ENCODE peak calls at places on chromosome 10, in four cellular contexts. B, D, Z and P are unnamed samples.
A peak's percentile ranks its signal among the peaks of the same experiment; 100 is the strongest.

GRCh38 chr10:69839696-69840345 is 38.1 kb downstream of the COL13A1 start:
- DNase-seq in B (peak; percentile 97), D (no peak), Z (no peak), P (no peak)

GRCh38 chr10:24393206-24393605 is 184.3 kb downstream of the KIAA1217 start:
- DNase-seq in B (no peak), D (no peak), Z (no peak), P (peak; percentile 57)

GRCh38 chr10:86169506-86170254 is 196.9 kb downstream of the GRID1 start:
- DNase-seq in B (no peak), D (no peak), Z (no peak), P (no peak)

GRCh38 chr10:472241-472910 is 217.1 kb downstream of the DIP2C start:
- DNase-seq in B (no peak), D (no peak), Z (no peak), P (no peak)

GRCh38 chr10:54402576-54402975 is 398.5 kb downstream of the PCDH15 start:
- DNase-seq in B (peak; percentile 76), D (no peak), Z (no peak), P (peak; percentile 5)

GRCh38 chr10:30154561-30154960 is 95.2 kb upstream of the JCAD start:
- DNase-seq in B (no peak), D (no peak), Z (no peak), P (no peak)

GRCh38 chr10:12703141-12703540 is 298.4 kb downstream of the CCDC3 start:
- DNase-seq in B (peak; percentile 38), D (no peak), Z (no peak), P (no peak)

GRCh38 chr10:90087197-90088007 is 386.0 kb downstream of the KIF20B start:
- DNase-seq in B (peak; percentile 87), D (no peak), Z (no peak), P (no peak)

GRCh38 chr10:133257489-133258065 is 19.1 kb downstream of the ADAM8 start:
- DNase-seq in B (peak; percentile 70), D (peak; percentile 55), Z (peak; percentile 79), P (peak; percentile 2)

GRCh38 chr10:66629976-66630375 is 295.9 kb upstream of the LRRTM3 start:
- DNase-seq in B (peak; percentile 81), D (no peak), Z (no peak), P (no peak)

GRCh38 chr10:87864497-87865059 is 1.2 kb downstream of the PTEN start:
- DNase-seq in B (no peak), D (no peak), Z (no peak), P (no peak)

GRCh38 chr10:22712959-22713852 is 1.2 kb downstream of the PIP4K2A start:
- DNase-seq in B (peak; percentile 25), D (peak; percentile 51), Z (no peak), P (no peak)

GRCh38 chr10:110724116-110724701 is 80.1 kb downstream of the RBM20 start:
- DNase-seq in B (no peak), D (no peak), Z (no peak), P (no peak)

GRCh38 chr10:72318383-72319262 is 36.1 kb downstream of the DNAJB12 start:
- DNase-seq in B (peak; percentile 22), D (no peak), Z (no peak), P (no peak)

GRCh38 chr10:99115703-99116102 is 119.9 kb downstream of the HPSE2 start:
- DNase-seq in B (no peak), D (no peak), Z (no peak), P (no peak)

GRCh38 chr10:13587367-13587766 is 602 bp downstream of the PRPF18 start:
- DNase-seq in B (no peak), D (peak; percentile 42), Z (peak; percentile 49), P (no peak)

GRCh38 chr10:91643700-91644099 is 10.8 kb upstream of the PPP1R3C start:
- DNase-seq in B (peak; percentile 63), D (no peak), Z (peak; percentile 51), P (no peak)

GRCh38 chr10:118521415-118522117 is 73.9 kb downstream of the PRLHR start:
- DNase-seq in B (peak; percentile 21), D (no peak), Z (no peak), P (no peak)

DNA sequence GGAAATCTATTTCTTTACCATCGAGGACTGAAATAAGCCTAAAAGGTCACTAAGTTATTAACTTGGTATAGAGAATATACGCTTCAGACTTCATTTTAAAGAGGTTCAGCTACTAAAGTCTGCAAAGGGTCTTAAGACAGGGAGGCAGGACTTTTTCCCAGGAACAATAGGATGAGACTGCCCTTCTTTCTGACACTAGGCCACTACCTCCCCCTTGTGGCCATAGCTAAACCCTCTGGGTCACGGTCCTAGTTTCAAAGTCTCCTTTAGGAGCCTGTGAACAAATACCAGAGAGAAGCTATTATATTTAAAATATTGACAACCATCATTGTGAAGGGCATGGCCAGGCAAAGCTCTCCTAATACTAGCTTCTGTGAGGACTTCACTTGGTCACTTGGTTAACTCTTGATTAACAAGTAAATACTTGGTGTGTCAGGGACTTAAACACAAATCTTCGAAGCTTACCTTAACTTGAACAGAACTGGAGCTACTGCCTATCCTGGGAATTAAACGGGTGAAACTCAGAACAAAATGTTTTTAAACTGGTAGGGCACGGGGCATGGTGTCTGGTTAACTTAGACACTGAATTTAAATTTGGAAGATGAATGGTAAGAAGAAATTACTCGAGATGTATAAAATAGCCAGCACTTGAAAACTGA is 75.6 kb downstream of the CCDC6 start:
- DNase-seq in B (peak; percentile 88), D (peak; percentile 77), Z (peak; percentile 70), P (no peak)
- TF ChIP-seq EZH2 in B (no peak), D (no peak), Z (no peak), P (no peak)

DNA sequence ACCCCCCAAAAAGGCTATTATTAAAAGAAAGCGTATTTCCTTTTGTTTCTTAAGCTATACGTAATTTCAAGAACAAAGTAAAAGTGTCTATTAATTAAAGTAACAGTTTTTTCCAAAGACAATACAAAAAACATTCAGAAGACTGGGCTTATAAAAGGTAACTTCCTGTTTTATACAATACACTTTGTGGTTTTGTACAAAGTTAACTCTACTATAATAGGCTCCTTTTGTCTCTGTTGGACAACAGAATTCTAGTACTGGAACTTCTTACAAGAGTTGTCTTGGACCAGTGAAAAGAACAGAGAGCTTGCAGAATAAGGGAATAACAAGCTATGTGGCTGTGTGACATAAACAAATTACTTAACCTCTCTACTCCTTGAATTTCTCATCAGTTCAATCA is 21.5 kb downstream of the SFMBT2 start:
- DNase-seq in B (no peak), D (no peak), Z (no peak), P (no peak)
- H3K27ac ChIP-seq in B (no peak overlapping the region), D (no peak overlapping the region), Z (no peak overlapping the region), P (no peak overlapping the region)

GRCh38 chr10:32007026-32007425 is 49.2 kb downstream of the KIF5B start:
- DNase-seq in B (no peak), D (no peak), Z (no peak), P (no peak)

GRCh38 chr10:31999836-32000235 is 56.4 kb downstream of the KIF5B start:
- DNase-seq in B (no peak), D (no peak), Z (no peak), P (no peak)

GRCh38 chr10:32004161-32004591 is 52.0 kb downstream of the KIF5B start:
- DNase-seq in B (no peak), D (no peak), Z (peak; percentile 60), P (no peak)

GRCh38 chr10:32000937-32001336 is 55.3 kb downstream of the KIF5B start:
- DNase-seq in B (no peak), D (no peak), Z (no peak), P (no peak)

DNA sequence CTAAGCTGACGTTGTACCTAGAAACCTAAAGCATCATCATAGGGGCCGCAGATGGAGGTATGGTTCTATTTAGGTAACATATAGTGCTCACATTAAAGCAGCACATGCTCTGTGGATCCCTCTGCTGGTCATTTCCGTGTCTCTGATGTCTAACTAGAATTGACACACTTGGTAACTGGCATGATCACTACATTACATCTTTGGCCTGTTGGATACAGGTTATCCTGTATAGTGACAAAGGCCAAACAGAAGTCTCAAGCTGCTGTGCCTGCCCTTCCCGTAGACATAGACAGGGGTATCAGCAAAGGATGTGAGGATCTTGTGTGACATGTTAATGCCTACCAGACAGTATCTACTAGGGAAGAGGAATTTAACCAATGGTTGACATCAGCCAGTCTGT is 51.2 kb downstream of the KIF5B start:
- DNase-seq in B (peak; percentile 72), D (peak; percentile 49), Z (peak; percentile 57), P (no peak)
- H3K9ac ChIP-seq in B (no peak overlapping the region), D (no peak overlapping the region), Z (no peak overlapping the region), P (no peak overlapping the region)

DNA sequence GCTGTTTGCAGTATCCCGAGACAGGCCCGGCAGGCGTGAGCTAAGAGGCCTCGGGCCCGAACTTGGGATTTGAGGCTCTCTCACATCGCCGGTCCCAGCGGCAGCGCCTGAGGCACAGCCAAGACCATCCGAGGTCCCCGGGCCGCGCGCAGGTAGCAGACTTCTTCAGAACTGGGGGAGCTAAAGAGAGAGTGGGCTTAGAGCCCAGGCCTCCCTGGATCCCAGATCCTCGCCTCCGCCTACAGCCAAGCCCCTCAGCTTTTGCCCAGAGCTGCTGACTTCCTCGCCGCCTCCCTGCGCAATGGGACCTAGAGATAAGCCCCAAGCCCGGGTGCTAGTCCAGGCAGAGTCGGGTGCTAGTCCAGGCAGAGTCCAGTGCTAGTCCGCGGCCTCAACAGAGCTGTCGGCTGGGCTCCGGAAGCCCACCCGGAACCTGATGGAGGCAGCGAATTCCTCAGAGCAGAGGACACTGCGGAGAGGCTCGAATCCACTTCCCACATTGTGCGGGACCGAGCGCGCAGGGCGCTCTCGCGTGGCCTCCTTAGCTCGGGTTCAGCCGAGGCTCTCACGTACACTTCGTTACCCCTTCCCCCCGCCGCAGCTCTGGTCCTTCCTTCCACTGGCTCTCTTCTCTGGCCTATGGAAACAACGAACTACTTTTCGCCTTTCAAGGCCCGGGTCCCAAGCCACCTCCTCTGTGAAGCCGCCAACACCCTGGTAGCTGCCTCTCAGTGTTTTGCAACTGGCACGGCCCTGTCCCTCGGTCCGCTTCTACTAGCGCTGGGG is 5.8 kb downstream of the LBX1 start:
- DNase-seq in B (no peak), D (no peak), Z (peak; percentile 72), P (no peak)
- TF ChIP-seq EZH2 in B (no peak), D (no peak), Z (peak; percentile 99), P (no peak)